ENCODE peak calls at places on chromosomes 16 and 17, in seven cellular contexts. G, Y, P, Z, A, E and Q are unnamed samples.
A peak's percentile ranks its signal among the peaks of the same experiment; 100 is the strongest.

GRCh38 chr16:65414284-65414984 is 292.6 kb upstream of the CDH11 start:
- DNase-seq in Y (no peak), Z (no peak), A (no peak), G (no peak), E (peak; percentile 27), P (peak; percentile 18), Q (peak; percentile 20)

GRCh38 chr16:17471745-17472075 is 950 bp upstream of the XYLT1 start:
- DNase-seq in Z (no peak), E (no peak), G (no peak), P (no peak), A (no peak), Y (no peak), Q (no peak)

GRCh38 chr16:10971560-10971961 is 27.2 kb downstream of the CLEC16A start:
- DNase-seq in P (peak; percentile 73), E (peak; percentile 78), Y (peak; percentile 46), A (no peak), Z (peak; percentile 47), G (peak; percentile 77), Q (peak; percentile 63)

GRCh38 chr17:4090898-4091297 is 51.9 kb downstream of the ZZEF1 start:
- DNase-seq in P (no peak), Z (no peak), Y (no peak), A (no peak), E (no peak), G (no peak), Q (no peak)

GRCh38 chr17:7261377-7262191 is 694 bp downstream of the CLDN7 start:
- DNase-seq in Y (peak; percentile 27), G (no peak), Z (no peak), A (no peak), E (no peak), P (no peak), Q (peak; percentile 76)

GRCh38 chr17:30950669-30951399 is 20.0 kb upstream of the RNF135 start:
- DNase-seq in E (no peak), Y (no peak), P (peak; percentile 46), G (peak; percentile 81), Z (no peak), A (no peak), Q (peak; percentile 78)

GRCh38 chr16:77869997-77870813 is 81.8 kb downstream of the VAT1L start:
- DNase-seq in P (peak; percentile 24), Y (no peak), G (no peak), Z (no peak), A (no peak), E (no peak), Q (no peak)

GRCh38 chr16:72400257-72401078 is 228.5 kb upstream of the PMFBP1 start:
- DNase-seq in Y (peak; percentile 60), A (peak; percentile 7), G (peak; percentile 43), Z (peak; percentile 28), E (peak; percentile 76), P (peak; percentile 76), Q (peak; percentile 54)

GRCh38 chr17:67390646-67391480 is 13.8 kb downstream of the PITPNC1 start:
- DNase-seq in A (peak; percentile 87), G (peak; percentile 83), Z (peak; percentile 89), P (peak; percentile 93), E (peak; percentile 84), Y (no peak), Q (no peak)

GRCh38 chr16:75761111-75761510 is 34.8 kb upstream of the CPHXL start:
- DNase-seq in G (no peak), A (no peak), Z (no peak), P (no peak), Y (no peak), E (no peak), Q (no peak)

GRCh38 chr17:21019976-21020575 is 22.7 kb downstream of the USP22 start:
- DNase-seq in E (peak; percentile 47), A (no peak), P (no peak), G (peak; percentile 66), Y (no peak), Z (no peak), Q (peak; percentile 61)

GRCh38 chr16:12323007-12323699 is 346.6 kb downstream of the SNX29 start:
- DNase-seq in Z (no peak), G (no peak), P (no peak), E (peak; percentile 44), Y (no peak), A (peak; percentile 43), Q (no peak)

GRCh38 chr17:42680331-42680808 is 1.3 kb downstream of the CCR10 start:
- DNase-seq in Y (no peak), P (no peak), Z (no peak), G (peak; percentile 54), E (peak; percentile 62), A (no peak), Q (no peak)

GRCh38 chr17:39462644-39463375 is 1.5 kb downstream of the CDK12 start:
- DNase-seq in G (peak; percentile 9), Y (peak; percentile 10), Z (no peak), A (no peak), E (peak; percentile 68), P (peak; percentile 42), Q (peak; percentile 19)

GRCh38 chr16:57165923-57166322 is 19.9 kb downstream of the PSME3IP1 start:
- DNase-seq in E (no peak), G (no peak), A (no peak), Z (no peak), P (no peak), Y (no peak), Q (no peak)

GRCh38 chr17:79543566-79543965 is 67.3 kb downstream of the RBFOX3 start:
- DNase-seq in Z (no peak), Y (no peak), G (no peak), P (no peak), A (no peak), E (no peak), Q (peak; percentile 41)

GRCh38 chr17:16377804-16378400 is 3.0 kb upstream of the UBB start:
- DNase-seq in E (no peak), P (peak; percentile 50), G (peak; percentile 68), A (no peak), Z (no peak), Y (no peak), Q (no peak)

GRCh38 chr17:35764123-35764991 is 3.7 kb downstream of the C17orf50 start:
- DNase-seq in E (peak; percentile 97), G (peak; percentile 96), A (peak; percentile 49), Y (peak; percentile 91), Z (peak; percentile 79), P (peak; percentile 90), Q (peak; percentile 98)

GRCh38 chr16:29306953-29307597 is 99.4 kb downstream of the NPIPB11 start:
- DNase-seq in Z (no peak), P (no peak), Y (no peak), A (no peak), G (no peak), E (no peak), Q (no peak)
- TF ChIP-seq MAX in Z (no peak), P (no peak), Y (no peak), A (no peak), G (no peak), E (no peak), Q (no peak)

DNA sequence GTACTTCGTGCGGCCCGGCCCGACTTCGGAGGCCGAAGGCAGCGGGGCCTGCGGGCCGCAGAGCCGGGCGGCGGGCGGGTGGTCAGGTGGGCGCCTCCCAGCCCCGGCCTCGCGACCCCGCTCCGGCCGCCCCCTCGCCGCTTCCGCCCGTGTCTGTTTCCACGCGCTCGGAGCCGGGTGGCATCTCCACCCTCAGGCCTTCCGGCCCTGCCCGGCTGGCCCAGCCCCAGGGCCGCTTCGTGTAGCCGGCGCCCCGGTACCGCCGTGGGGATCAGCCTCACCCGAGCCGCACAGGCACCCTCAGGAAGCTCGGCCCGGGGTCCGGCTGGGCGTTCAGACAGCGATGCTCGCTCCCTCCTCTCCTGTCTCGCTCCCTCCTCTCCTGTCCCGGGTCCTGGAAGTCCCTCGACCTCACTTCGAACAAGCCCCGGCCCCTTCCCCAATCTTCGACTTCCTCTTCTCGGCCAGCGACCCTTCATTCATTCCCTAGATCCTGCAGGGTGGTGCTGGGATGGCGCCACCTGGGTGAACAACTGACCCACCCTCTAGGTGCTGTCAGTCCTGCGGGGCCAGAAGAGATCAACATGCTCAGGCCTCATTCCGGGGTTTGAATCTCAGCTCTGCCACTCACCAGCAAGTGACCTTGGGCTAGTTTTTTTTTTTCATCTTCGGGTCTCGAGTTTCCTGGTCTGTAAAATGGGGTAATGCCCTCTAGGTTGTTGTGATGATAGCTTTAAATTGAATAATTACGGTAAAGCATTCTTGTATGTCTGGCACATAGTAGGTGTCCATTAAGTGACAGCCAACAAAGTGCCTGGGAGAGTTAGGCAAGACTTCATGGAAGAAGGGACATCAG is 611 bp downstream of the VPS4A start:
- DNase-seq in A (no peak), E (peak; percentile 66), Z (no peak), G (peak; percentile 58), P (no peak), Y (peak; percentile 44), Q (peak; percentile 80)
- TF ChIP-seq MAX in A (no peak), E (no peak), Z (no peak), G (peak; percentile 2), P (no peak), Y (no peak), Q (peak; percentile 11)

DNA sequence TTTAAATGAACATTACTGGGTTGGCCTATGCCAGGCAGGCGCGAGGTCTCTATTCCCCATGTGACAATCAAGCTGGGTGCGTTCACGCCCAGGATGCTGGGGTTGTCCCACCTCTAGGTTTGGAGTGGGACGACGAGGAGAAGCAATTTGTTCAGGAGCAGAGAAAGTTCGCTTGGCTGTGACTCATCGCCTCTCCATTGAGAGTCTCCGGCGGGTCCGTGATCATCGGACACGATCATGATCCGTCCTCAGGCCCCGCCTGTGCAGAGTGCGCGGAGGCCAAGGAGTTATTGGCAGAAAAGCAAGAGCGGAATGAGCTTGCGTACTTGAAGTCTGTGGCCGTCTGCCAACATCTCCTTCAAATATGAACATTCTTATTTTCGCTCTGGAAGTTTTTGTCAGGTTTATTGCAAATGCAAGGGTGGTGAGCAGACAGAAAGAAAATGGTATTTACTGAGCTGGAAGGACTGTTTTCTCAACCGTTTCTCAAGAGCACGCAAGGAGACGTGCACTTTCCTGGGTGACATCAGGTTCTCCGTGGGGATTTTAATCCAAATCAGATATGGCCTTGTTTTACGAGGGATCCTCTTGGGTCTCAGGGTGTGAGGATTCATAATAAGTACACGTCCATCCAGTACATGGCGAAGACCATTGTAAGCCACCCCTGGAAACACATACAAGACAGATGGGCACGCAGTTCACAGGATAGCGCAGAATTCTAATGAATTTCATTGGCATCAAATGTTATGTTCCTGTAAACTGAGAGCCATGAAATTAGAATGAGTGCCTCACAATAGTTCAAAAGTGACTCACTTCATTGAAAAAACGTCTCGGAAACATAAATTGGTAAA is 70.1 kb upstream of the CREBBP start:
- DNase-seq in Z (no peak), Y (no peak), E (no peak), P (peak; percentile 79), A (no peak), G (peak; percentile 52), Q (no peak)
- TF ChIP-seq MAX in Z (no peak), Y (no peak), E (no peak), P (no peak), A (no peak), G (no peak), Q (no peak)

GRCh38 chr16:47309581-47310312 is 151.1 kb downstream of the ITFG1 start:
- DNase-seq in E (no peak), P (peak; percentile 34), Y (no peak), G (no peak), A (no peak), Z (no peak), Q (no peak)

GRCh38 chr16:47310792-47311211 is 150.1 kb downstream of the ITFG1 start:
- DNase-seq in Z (no peak), Y (no peak), P (no peak), G (no peak), E (no peak), A (peak; percentile 17), Q (no peak)

GRCh38 chr16:47308601-47309000 is 152.3 kb downstream of the ITFG1 start:
- DNase-seq in A (no peak), E (no peak), Y (no peak), Z (no peak), G (no peak), P (no peak), Q (no peak)

GRCh38 chr16:47316686-47317085 is 144.2 kb downstream of the ITFG1 start:
- DNase-seq in G (no peak), A (no peak), Z (no peak), P (no peak), E (no peak), Y (no peak), Q (no peak)

GRCh38 chr16:47311738-47312505 is 148.9 kb downstream of the ITFG1 start:
- DNase-seq in Y (peak; percentile 30), P (peak; percentile 32), A (no peak), G (peak; percentile 10), Z (peak; percentile 6), E (no peak), Q (no peak)
- TF ChIP-seq MAX in Y (no peak), P (no peak), A (no peak), G (no peak), Z (no peak), E (no peak), Q (no peak)